ENCODE peak calls at places on chromosomes 7 and 10, in five cellular contexts. S is mesenchymal stem cell, B is IMR-90, O is H9, F is H1. T is an unnamed sample.
A peak's percentile ranks its signal among the peaks of the same experiment; 100 is the strongest.

GRCh38 chr7:101819183-101819582 is 1.8 kb downstream of the CUX1 start:
- DNase-seq in S (no peak), B (no peak), O (no peak), F (no peak), T (no peak)

GRCh38 chr7:117248810-117249209 is 74.0 kb downstream of the WNT2 start:
- DNase-seq in S (peak; percentile 61), B (peak; percentile 71), O (no peak), F (no peak), T (no peak)

GRCh38 chr7:150381785-150382122 is 2.6 kb downstream of the ZNF775 start:
- DNase-seq in S (no peak), B (no peak), O (no peak), F (no peak), T (no peak)

GRCh38 chr7:30924624-30925023 is 13.0 kb downstream of the AQP1 start:
- DNase-seq in S (no peak), B (no peak), O (peak; percentile 8), F (no peak), T (no peak)

GRCh38 chr10:86366033-86366901 is at the start of gene GRID1:
- DNase-seq in S (peak; percentile 6), B (no peak), O (peak; percentile 74), F (no peak), T (no peak)

GRCh38 chr10:78893217-78893616 is 175.5 kb upstream of the ZMIZ1 start:
- DNase-seq in S (no peak), B (no peak), O (no peak), F (no peak), T (no peak)

GRCh38 chr7:55179897-55180682 is 161.3 kb downstream of the EGFR start:
- DNase-seq in S (no peak), B (no peak), O (no peak), F (no peak), T (no peak)

GRCh38 chr7:25675789-25676474 is 447.6 kb upstream of the NPVF start:
- DNase-seq in S (no peak), B (no peak), O (no peak), F (no peak), T (no peak)

GRCh38 chr7:23594879-23595604 is 2.1 kb upstream of the CCDC126 start:
- DNase-seq in S (peak; percentile 24), B (no peak), O (no peak), F (no peak), T (no peak)

GRCh38 chr7:16492513-16493062 is 27.1 kb upstream of the SOSTDC1 start:
- DNase-seq in S (peak; percentile 41), B (peak; percentile 46), O (no peak), F (no peak), T (no peak)
- H2BK15ac ChIP-seq in S (no peak overlapping the region), B (no peak overlapping the region), O (no peak overlapping the region), F (no peak overlapping the region), T (no peak overlapping the region)

GRCh38 chr10:11326241-11326640 is 285.2 kb downstream of the USP6NL start:
- DNase-seq in S (no peak), B (no peak), O (no peak), F (no peak), T (no peak)
- H4K91ac ChIP-seq in S (peak overlapping the region; percentile 54), B (no peak overlapping the region), O (no peak overlapping the region), F (no peak overlapping the region), T (no peak overlapping the region)

GRCh38 chr10:100043796-100044195 is 34.0 kb upstream of the DNMBP start:
- DNase-seq in S (peak; percentile 98), B (peak; percentile 40), O (no peak), F (no peak), T (no peak)

GRCh38 chr10:100038561-100039071 is 28.9 kb upstream of the DNMBP start:
- DNase-seq in S (no peak), B (no peak), O (no peak), F (no peak), T (no peak)

GRCh38 chr10:100037758-100038315 is 28.1 kb upstream of the DNMBP start:
- DNase-seq in S (no peak), B (no peak), O (no peak), F (no peak), T (no peak)

GRCh38 chr10:100043344-100043743 is 33.6 kb upstream of the DNMBP start:
- DNase-seq in S (no peak), B (no peak), O (no peak), F (no peak), T (no peak)

DNA sequence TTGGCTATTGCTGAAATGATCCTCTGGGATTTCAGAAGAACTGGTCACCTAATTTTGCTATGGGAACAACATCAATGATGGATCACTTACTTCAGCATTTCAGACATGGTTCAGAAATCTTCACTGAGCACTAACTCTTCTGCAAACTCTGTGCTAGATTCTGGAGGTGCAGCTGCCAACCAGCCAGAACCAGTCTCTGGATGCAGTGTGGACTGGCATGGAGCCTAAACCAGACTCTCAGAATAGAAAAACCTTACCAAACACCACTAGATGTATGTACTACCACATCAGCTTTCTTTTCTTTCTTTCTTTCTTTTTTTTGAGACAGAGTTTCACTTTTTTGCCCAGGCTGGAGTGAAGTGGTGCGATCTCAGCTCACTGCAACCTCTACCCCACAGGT is 31.9 kb upstream of the DNMBP start:
- DNase-seq in S (no peak), B (no peak), O (no peak), F (no peak), T (no peak)
- H2BK15ac ChIP-seq in S (no peak overlapping the region), B (no peak overlapping the region), O (no peak overlapping the region), F (no peak overlapping the region), T (no peak overlapping the region)

DNA sequence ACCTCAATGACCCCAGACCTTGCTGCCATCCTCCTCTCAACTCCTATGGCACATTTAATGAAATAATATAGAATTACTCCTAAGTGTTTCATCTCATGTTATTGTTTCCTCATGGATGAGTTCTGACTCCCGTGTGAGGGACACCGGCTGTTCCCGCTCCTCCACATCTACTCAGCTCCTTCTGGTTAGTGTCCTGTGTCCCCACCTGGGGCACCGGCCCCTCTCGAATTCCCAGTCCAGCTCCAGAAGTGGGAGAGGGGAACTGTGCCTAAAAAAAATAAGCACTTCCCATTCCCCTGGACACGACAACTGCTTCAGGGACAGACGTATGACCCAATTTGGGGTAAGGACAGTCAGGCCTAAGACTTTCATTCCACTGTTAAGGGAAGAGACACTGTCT is 58.3 kb downstream of the PIP4K2A start:
- DNase-seq in S (no peak), B (no peak), O (no peak), F (no peak), T (no peak)
- H4K91ac ChIP-seq in S (peak overlapping the region; percentile 76), B (peak overlapping the region; percentile 38), O (no peak overlapping the region), F (no peak overlapping the region), T (no peak overlapping the region)

DNA sequence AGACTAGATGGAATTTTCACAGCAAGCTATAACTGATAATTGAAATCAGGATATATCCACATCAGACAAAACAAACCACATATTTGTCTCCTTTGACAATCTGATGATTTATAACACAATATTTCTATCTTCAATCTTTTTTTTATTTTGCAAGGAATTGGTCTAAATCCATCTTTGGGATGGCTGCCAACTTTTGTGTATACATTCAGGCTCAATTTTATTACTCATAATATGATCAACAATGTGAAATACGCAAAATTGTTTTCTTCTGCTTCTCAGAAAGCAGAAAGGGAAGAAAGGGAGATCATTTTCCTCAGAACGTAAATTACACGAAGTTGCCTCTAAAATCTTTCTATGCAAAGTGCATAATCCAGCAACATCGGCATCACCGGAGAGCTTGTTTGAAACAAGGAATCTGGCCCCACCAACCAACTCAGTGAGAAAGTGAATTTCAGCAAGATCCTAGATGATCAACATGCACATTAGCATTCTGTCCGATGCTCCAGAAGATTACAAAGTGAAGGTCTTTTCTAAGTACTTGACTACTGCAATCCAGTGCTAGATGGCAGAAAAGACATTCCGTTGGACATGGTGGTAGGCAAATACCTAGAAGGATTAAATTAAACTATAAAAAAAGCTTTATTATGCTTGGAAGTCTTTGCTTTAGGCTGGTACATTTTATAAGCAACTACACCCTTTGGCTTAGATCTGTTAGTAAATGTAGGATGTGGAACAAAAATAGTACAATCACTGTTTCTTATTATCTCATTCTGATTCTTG is 126.3 kb upstream of the RSU1 start:
- DNase-seq in S (no peak), B (no peak), O (no peak), F (no peak), T (no peak)
- H2BK15ac ChIP-seq in S (no peak overlapping the region), B (peak overlapping the region; percentile 82), O (no peak overlapping the region), F (no peak overlapping the region), T (no peak overlapping the region)

GRCh38 chr7:83704564-83704963 is 55.6 kb upstream of the SEMA3E start:
- DNase-seq in S (no peak), B (no peak), O (no peak), F (no peak), T (no peak)

GRCh38 chr7:83708531-83708930 is 59.6 kb upstream of the SEMA3E start:
- DNase-seq in S (no peak), B (no peak), O (no peak), F (no peak), T (no peak)
- H4K91ac ChIP-seq in S (no peak overlapping the region), B (no peak overlapping the region), O (no peak overlapping the region), F (no peak overlapping the region), T (no peak overlapping the region)

GRCh38 chr10:35768731-35769130 is 126.6 kb upstream of the FZD8 start:
- DNase-seq in S (no peak), B (no peak), O (no peak), F (no peak), T (no peak)
- H2BK15ac ChIP-seq in S (no peak overlapping the region), B (no peak overlapping the region), O (no peak overlapping the region), F (no peak overlapping the region), T (no peak overlapping the region)

GRCh38 chr10:29096303-29096824 is 192.5 kb upstream of the LYZL1 start:
- DNase-seq in S (no peak), B (no peak), O (no peak), F (no peak), T (no peak)
- H4K91ac ChIP-seq in S (no peak overlapping the region), B (no peak overlapping the region), O (no peak overlapping the region), F (no peak overlapping the region), T (no peak overlapping the region)

T was measured in neuronal stem cell.